ENCODE peak calls at places on chromosomes 13 and 19, in seven cellular contexts. M is NCI-H146, G is tibial nerve, U is neural progenitor cell, E is NCI-H510A treated with DMSO at 0.1 percent for 48 hours, V is vagina, F is kidney epithelial cell. H is an unnamed sample.

GRCh38 chr13:43303040-43303729 is 279.8 kb downstream of the DNAJC15 start:
- DNase-seq in M (peak), G (no peak), U (peak), E (peak), V (no peak), F (no peak), H (no peak)

GRCh38 chr19:35905178-35905727 is 2.8 kb downstream of the TYROBP start:
- DNase-seq in M (no peak), G (no peak), U (no peak), E (no peak), V (no peak), F (no peak), H (no peak)

GRCh38 chr19:2062770-2063169 is 11.7 kb upstream of the MKNK2 start:
- DNase-seq in M (no peak), G (no peak), U (no peak), E (no peak), V (no peak), F (no peak), H (no peak)

GRCh38 chr19:1243768-1244692 is 2.5 kb downstream of the ATP5F1D start:
- DNase-seq in M (peak), G (no peak), U (peak), E (peak), V (no peak), F (no peak), H (no peak)

GRCh38 chr13:114049026-114049425 is 75.2 kb upstream of the C13orf46 start:
- DNase-seq in M (no peak), G (no peak), U (no peak), E (no peak), V (no peak), F (no peak), H (no peak)

GRCh38 chr13:90362718-90363117 is 984.8 kb upstream of the MIR17HG start:
- DNase-seq in M (no peak), G (no peak), U (no peak), E (no peak), V (no peak), F (no peak), H (no peak)

GRCh38 chr19:47097396-47098217 is 16.0 kb downstream of the ZC3H4 start:
- DNase-seq in M (no peak), G (no peak), U (no peak), E (no peak), V (no peak), F (no peak), H (no peak)

GRCh38 chr13:26653310-26653709 is 95.8 kb downstream of the WASF3 start:
- DNase-seq in M (no peak), G (no peak), U (no peak), E (no peak), V (no peak), F (peak), H (no peak)

H was measured in SHP77 treated with DMSO at 0.1 percent for 48 hours.